ENCODE peak calls at places on chromosomes 2 and 18, in nine cellular contexts. N is neural progenitor cell; R is brain microvascular endothelial cell; C is cardiac muscle cell; L is tibial artery; O is CD8-positive, alpha-beta T cell; X is mucosa of descending colon; W is dorsolateral prefrontal cortex; D is OCI-LY7. G is an unnamed sample.

GRCh38 chr18:74081966-74082365 is 65.7 kb downstream of the FBXO15 start:
- DNase-seq in N (no peak), R (no peak), C (no peak), L (no peak), O (no peak), X (no peak), W (no peak), D (no peak), G (no peak)

GRCh38 chr2:136860443-136860958 is 95.2 kb downstream of the THSD7B start:
- DNase-seq in N (no peak), R (no peak), C (no peak), L (no peak), O (no peak), X (no peak), W (no peak), D (no peak), G (no peak)

GRCh38 chr18:22563098-22563707 is 145.5 kb upstream of the CTAGE1 start:
- DNase-seq in N (peak), R (peak), C (peak), L (peak), O (no peak), X (no peak), W (no peak), D (peak), G (peak)

GRCh38 chr2:199384043-199384442 is 73.7 kb downstream of the SATB2 start:
- DNase-seq in N (no peak), R (no peak), C (no peak), L (no peak), O (no peak), X (no peak), W (no peak), D (no peak), G (no peak)

GRCh38 chr2:47516496-47517104 is 113.6 kb downstream of the MSH2 start:
- DNase-seq in N (no peak), R (no peak), C (no peak), L (no peak), O (no peak), X (no peak), W (no peak), D (no peak), G (no peak)

GRCh38 chr2:54763636-54764291 is 40.3 kb downstream of the EML6 start:
- DNase-seq in N (peak), R (no peak), C (no peak), L (no peak), O (no peak), X (no peak), W (no peak), D (peak), G (no peak)

GRCh38 chr2:11784747-11785610 is 38.5 kb downstream of the LPIN1 start:
- DNase-seq in N (peak), R (peak), C (peak), L (no peak), O (peak), X (no peak), W (peak), D (peak), G (no peak)

GRCh38 chr18:61616111-61616610 is 276.6 kb downstream of the RNF152 start:
- DNase-seq in N (no peak), R (no peak), C (no peak), L (no peak), O (no peak), X (no peak), W (no peak), D (no peak), G (no peak)

GRCh38 chr2:15561574-15562344 is 625 bp upstream of the NBAS start:
- DNase-seq in N (peak), R (peak), C (peak), L (no peak), O (peak), X (no peak), W (no peak), D (peak), G (peak)

GRCh38 chr2:44098050-44098449 is 70.6 kb upstream of the PPM1B start:
- DNase-seq in N (no peak), R (no peak), C (no peak), L (no peak), O (no peak), X (no peak), W (no peak), D (no peak), G (no peak)

GRCh38 chr2:118865106-118865505 is 17.7 kb upstream of the EN1 start:
- DNase-seq in N (peak), R (peak), C (peak), L (no peak), O (no peak), X (no peak), W (no peak), D (peak), G (no peak)

GRCh38 chr2:54701029-54701428 is 22.4 kb upstream of the EML6 start:
- DNase-seq in N (no peak), R (no peak), C (no peak), L (no peak), O (no peak), X (no peak), W (no peak), D (no peak), G (no peak)

GRCh38 chr2:24247164-24247563 is 72.3 kb downstream of the FAM228A start:
- DNase-seq in N (no peak), R (no peak), C (no peak), L (no peak), O (no peak), X (no peak), W (no peak), D (no peak), G (no peak)

GRCh38 chr2:161982548-161982947 is 91.5 kb downstream of the DPP4 start:
- DNase-seq in N (no peak), R (no peak), C (no peak), L (no peak), O (no peak), X (no peak), W (no peak), D (no peak), G (no peak)

GRCh38 chr2:99879481-99879880 is 262.9 kb downstream of the AFF3 start:
- DNase-seq in N (no peak), R (no peak), C (peak), L (no peak), O (no peak), X (no peak), W (no peak), D (no peak), G (no peak)

GRCh38 chr2:39851251-39851650 is 72.2 kb upstream of the THUMPD2 start:
- DNase-seq in N (no peak), R (no peak), C (peak), L (no peak), O (no peak), X (no peak), W (no peak), D (no peak), G (no peak)

GRCh38 chr2:49861821-49862220 is 707.5 kb upstream of the FSHR start:
- DNase-seq in N (no peak), R (no peak), C (no peak), L (no peak), O (no peak), X (no peak), W (no peak), D (no peak), G (peak)

GRCh38 chr2:174356347-174356746 is 21.6 kb downstream of the SP9 start:
- DNase-seq in N (no peak), R (no peak), C (no peak), L (no peak), O (no peak), X (no peak), W (no peak), D (no peak), G (no peak)

GRCh38 chr2:71846669-71847291 is 300.9 kb downstream of the CYP26B1 start:
- DNase-seq in N (no peak), R (peak), C (peak), L (no peak), O (no peak), X (no peak), W (no peak), D (no peak), G (no peak)

GRCh38 chr18:49249523-49249922 is 210.9 kb downstream of the DYM start:
- DNase-seq in N (no peak), R (peak), C (peak), L (no peak), O (no peak), X (no peak), W (no peak), D (peak), G (peak)

GRCh38 chr18:44835555-44836156 is 155.0 kb downstream of the SETBP1 start:
- DNase-seq in N (peak), R (no peak), C (no peak), L (peak), O (no peak), X (no peak), W (no peak), D (no peak), G (no peak)

GRCh38 chr2:239047861-239048260 is 200.0 kb downstream of the TWIST2 start:
- DNase-seq in N (no peak), R (no peak), C (no peak), L (no peak), O (no peak), X (peak), W (no peak), D (no peak), G (no peak)

GRCh38 chr18:52337286-52337685 is 2.7 kb upstream of the DCC start:
- DNase-seq in N (no peak), R (peak), C (no peak), L (no peak), O (no peak), X (no peak), W (no peak), D (no peak), G (no peak)

GRCh38 chr18:48409591-48410094 is 460 bp upstream of the ZBTB7C start:
- DNase-seq in N (no peak), R (no peak), C (no peak), L (peak), O (no peak), X (no peak), W (peak), D (no peak), G (no peak)

GRCh38 chr2:121386707-121387106 is 101.7 kb upstream of the TFCP2L1 start:
- DNase-seq in N (no peak), R (peak), C (peak), L (no peak), O (no peak), X (no peak), W (no peak), D (no peak), G (peak)

GRCh38 chr2:212905640-212906201 is 245.7 kb downstream of the IKZF2 start:
- DNase-seq in N (peak), R (peak), C (peak), L (no peak), O (no peak), X (no peak), W (no peak), D (no peak), G (no peak)

GRCh38 chr2:169572189-169572588 is 1.5 kb downstream of the FASTKD1 start:
- DNase-seq in N (no peak), R (no peak), C (no peak), L (no peak), O (no peak), X (no peak), W (no peak), D (no peak), G (no peak)

GRCh38 chr2:169569948-169570347 is 3.7 kb downstream of the FASTKD1 start:
- DNase-seq in N (no peak), R (no peak), C (no peak), L (no peak), O (no peak), X (no peak), W (no peak), D (no peak), G (no peak)

GRCh38 chr2:169573160-169573973 is at the start of gene FASTKD1:
- DNase-seq in N (peak), R (peak), C (peak), L (peak), O (peak), X (peak), W (peak), D (peak), G (peak)

GRCh38 chr2:169572821-169573159 is 875 bp downstream of the FASTKD1 start:
- DNase-seq in N (no peak), R (no peak), C (no peak), L (no peak), O (no peak), X (no peak), W (no peak), D (no peak), G (no peak)

DNA sequence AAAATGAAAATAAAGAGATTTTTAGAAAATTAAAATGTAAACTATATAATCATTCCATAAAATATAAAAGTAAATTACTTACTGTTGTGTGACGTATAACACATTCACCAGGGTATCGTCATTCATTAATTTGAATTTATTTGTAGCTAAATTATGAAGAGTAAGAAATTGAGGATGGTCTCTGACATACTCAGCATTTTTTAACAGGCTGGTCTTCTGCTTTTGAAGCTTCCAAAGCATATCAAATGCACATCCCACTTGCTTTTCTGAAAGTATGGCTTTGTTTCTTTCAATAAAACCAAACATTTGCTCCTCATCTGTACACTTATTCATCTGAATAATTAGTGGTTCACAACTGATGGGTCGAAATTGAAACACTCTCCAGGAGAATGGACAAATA is 2.1 kb downstream of the FASTKD1 start:
- DNase-seq in N (no peak), R (no peak), C (no peak), L (no peak), O (no peak), X (no peak), W (no peak), D (no peak), G (no peak)
- H3K4me3 ChIP-seq in N (no peak), R (no peak), C (peak), L (no peak), O (no peak), X (no peak), W (peak), D (peak), G (no peak)

DNA sequence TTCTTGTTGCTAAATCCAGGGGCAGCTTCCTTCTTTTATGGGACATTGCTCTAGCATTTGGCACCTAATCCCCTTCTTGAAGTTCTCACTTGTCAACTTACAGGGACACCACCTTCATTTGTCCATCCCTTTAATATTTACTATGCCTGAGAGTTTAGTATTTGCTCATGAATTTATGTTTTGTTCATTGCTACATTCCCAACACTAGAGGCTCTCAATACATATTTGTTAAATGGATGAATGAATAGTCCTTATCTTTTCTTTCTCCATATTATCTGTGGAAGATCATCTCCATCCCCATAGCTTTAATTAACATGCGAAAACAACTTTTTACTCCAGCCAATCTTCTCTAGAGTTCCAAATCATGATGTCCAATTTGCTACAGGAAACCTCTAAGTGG is 5.4 kb downstream of the CWC22 start:
- DNase-seq in N (no peak), R (no peak), C (no peak), L (no peak), O (no peak), X (no peak), W (no peak), D (no peak), G (no peak)
- TF ChIP-seq CTCF in N (no peak), R (no peak), C (peak), L (no peak), O (no peak), X (no peak), W (no peak), D (no peak), G (no peak)

GRCh38 chr2:23133196-23133595 is 251.8 kb upstream of the KLHL29 start:
- DNase-seq in N (no peak), R (no peak), C (no peak), L (no peak), O (no peak), X (no peak), W (no peak), D (no peak), G (no peak)

GRCh38 chr2:23135481-23136100 is 249.4 kb upstream of the KLHL29 start:
- DNase-seq in N (peak), R (no peak), C (no peak), L (no peak), O (no peak), X (no peak), W (no peak), D (no peak), G (peak)

GRCh38 chr2:23137161-23137560 is 247.8 kb upstream of the KLHL29 start:
- DNase-seq in N (no peak), R (no peak), C (no peak), L (no peak), O (no peak), X (no peak), W (no peak), D (no peak), G (no peak)

GRCh38 chr2:23132000-23132399 is 253.0 kb upstream of the KLHL29 start:
- DNase-seq in N (no peak), R (no peak), C (no peak), L (no peak), O (no peak), X (no peak), W (no peak), D (no peak), G (no peak)

GRCh38 chr2:23134726-23135125 is 250.3 kb upstream of the KLHL29 start:
- DNase-seq in N (no peak), R (no peak), C (no peak), L (no peak), O (no peak), X (no peak), W (no peak), D (no peak), G (no peak)
- H3K4me3 ChIP-seq in N (no peak), R (no peak), C (no peak), L (no peak), O (no peak), X (no peak), W (no peak), D (no peak), G (no peak)

GRCh38 chr2:172467382-172467781 is 40.0 kb downstream of the ITGA6 start:
- DNase-seq in N (no peak), R (peak), C (no peak), L (no peak), O (no peak), X (no peak), W (no peak), D (no peak), G (no peak)
- TF ChIP-seq CTCF in N (no peak), R (peak), C (peak), L (no peak), O (no peak), X (no peak), W (no peak), D (no peak), G (no peak)

DNA sequence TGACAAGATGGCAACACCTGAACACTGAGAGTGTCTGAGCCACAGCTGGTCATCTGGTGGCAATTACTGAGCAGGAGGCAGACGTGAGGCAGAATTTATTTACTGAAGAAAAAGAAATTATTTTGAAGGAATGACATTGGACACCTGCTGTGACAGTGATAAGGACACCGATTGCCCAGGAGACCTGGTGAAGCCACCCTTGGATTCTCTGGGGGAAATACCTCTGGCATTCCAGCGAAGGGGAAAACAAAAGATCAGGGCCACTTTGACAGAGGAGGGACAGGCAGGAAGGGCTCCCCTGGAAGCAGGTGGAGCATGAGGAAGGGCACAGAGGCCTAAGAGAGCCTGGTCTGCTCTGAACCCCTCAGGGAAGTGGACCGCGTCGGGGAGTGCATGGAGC is 85.4 kb upstream of the ALPP start:
- DNase-seq in N (no peak), R (no peak), C (no peak), L (no peak), O (no peak), X (no peak), W (no peak), D (no peak), G (no peak)
- H3K4me3 ChIP-seq in N (no peak), R (no peak), C (no peak), L (no peak), O (no peak), X (no peak), W (no peak), D (no peak), G (no peak)

DNA sequence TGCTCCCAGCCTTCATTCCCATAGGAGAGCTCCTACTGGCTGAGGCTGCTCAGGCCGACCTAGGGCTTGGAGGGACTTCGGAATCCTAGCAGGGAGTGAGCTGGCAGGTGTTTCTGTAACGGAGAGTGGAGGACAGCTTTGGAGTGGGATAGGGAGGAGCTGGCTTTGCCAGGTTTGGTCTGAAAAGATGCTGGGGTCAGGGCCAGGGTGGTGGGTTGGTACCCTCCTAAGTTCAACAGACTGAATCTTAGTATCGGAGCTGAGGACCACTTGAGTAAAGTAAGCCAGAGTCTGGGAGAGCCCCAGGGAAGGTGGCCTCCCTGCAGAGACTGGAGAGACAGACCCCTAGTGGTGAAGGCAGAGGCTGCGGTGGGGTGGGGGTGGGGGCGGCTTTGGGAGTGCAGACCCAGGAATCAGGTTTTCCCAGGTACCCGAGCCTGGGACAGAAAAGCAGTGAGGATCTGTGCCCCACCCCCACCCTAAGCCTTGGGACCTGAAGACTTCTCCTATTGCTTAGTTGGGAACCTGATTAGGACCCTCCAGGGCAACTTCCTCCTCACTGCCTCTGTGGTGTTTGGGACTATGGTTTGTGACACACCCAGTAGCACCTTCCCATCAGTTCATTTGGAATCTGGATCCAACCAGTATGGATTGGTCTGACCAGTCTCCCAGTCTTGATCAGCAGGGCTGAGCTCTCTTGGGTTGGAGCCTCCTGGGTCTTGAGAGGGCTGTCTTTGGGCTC is 3.0 kb downstream of the CNNM4 start:
- DNase-seq in N (peak), R (no peak), C (peak), L (no peak), O (no peak), X (no peak), W (no peak), D (peak), G (no peak)
- TF ChIP-seq CTCF in N (peak), R (peak), C (peak), L (peak), O (peak), X (no peak), W (peak), D (peak), G (peak)

DNA sequence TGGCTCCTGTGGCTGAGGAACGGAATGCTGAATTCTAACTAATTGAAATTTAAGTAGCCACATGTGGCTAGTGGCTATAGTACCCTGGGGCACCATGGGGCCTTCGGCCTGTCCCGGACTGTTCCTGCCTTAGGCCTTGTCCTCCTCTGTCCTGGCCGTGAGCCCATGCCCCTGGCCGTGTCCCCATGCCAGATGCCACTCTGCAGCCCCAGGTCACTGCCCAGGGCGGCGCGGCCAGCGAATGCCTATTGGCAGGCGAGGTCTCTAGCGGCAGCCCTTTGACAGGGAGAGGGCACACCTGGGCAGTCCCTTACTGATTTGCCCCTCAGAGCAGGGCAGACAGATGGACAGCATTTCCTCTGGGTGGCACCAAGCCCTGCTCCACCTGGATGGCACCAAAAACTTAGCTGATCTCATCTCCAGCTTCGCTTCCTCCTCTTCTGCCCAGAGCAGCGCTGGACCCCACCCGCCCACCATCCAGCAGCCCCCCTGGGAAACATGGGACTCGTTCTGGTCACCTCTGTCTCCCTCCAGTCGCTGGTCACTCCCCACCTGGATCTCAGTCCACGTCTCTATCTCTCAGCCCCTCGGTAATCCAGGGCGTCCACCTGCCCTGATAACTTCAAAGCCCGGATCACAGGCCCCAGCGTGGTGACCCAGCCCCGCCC is 1.1 kb upstream of the DGKD start:
- DNase-seq in N (no peak), R (no peak), C (no peak), L (no peak), O (no peak), X (peak), W (no peak), D (no peak), G (no peak)
- H3K4me3 ChIP-seq in N (peak), R (no peak), C (peak), L (peak), O (peak), X (no peak), W (peak), D (peak), G (no peak)